ENCODE peak calls at places on chromosomes 11 and 22, in four cellular contexts. M, N, J and P are unnamed samples.
A peak's percentile ranks its signal among the peaks of the same experiment; 100 is the strongest.

GRCh38 chr22:18024276-18024939 is at the start of gene MICAL3:
- DNase-seq in N (peak; percentile 43), M (peak; percentile 68), J (peak; percentile 50), P (peak; percentile 68)

GRCh38 chr11:125207866-125208425 is 43.4 kb downstream of the PKNOX2 start:
- DNase-seq in J (no peak), M (no peak), N (no peak), P (no peak)

GRCh38 chr22:49020314-49020713 is 807.4 kb downstream of the BRD1 start:
- DNase-seq in M (no peak), J (no peak), N (no peak), P (peak; percentile 43)

GRCh38 chr11:112318193-112318592 is 57.5 kb upstream of the PLET1 start:
- DNase-seq in J (no peak), M (no peak), N (no peak), P (no peak)

GRCh38 chr11:68998390-68998911 is 14.6 kb downstream of the MRGPRF start:
- DNase-seq in J (peak; percentile 8), M (peak; percentile 21), N (no peak), P (peak; percentile 44)

GRCh38 chr11:115645631-115646271 is 141.5 kb upstream of the CADM1 start:
- DNase-seq in N (no peak), M (peak; percentile 24), J (no peak), P (peak; percentile 51)

GRCh38 chr22:36155702-36156101 is 4.9 kb downstream of the APOL3 start:
- DNase-seq in J (peak; percentile 68), N (no peak), M (peak; percentile 77), P (peak; percentile 82)

GRCh38 chr22:38455063-38455529 is at the start of gene KCNJ4:
- DNase-seq in N (no peak), M (no peak), J (no peak), P (no peak)

GRCh38 chr22:42172385-42173172 is 42.0 kb upstream of the CYP2D6 start:
- DNase-seq in M (no peak), J (no peak), N (no peak), P (no peak)

GRCh38 chr11:63917685-63918523 is 940 bp upstream of the RCOR2 start:
- DNase-seq in M (peak; percentile 72), N (peak; percentile 32), J (peak; percentile 70), P (peak; percentile 87)

GRCh38 chr11:116715383-116715782 is 57.4 kb downstream of the BUD13 start:
- DNase-seq in N (no peak), M (no peak), J (no peak), P (no peak)

GRCh38 chr11:68349461-68350249 is 37.3 kb downstream of the LRP5 start:
- DNase-seq in M (no peak), J (no peak), N (no peak), P (no peak)

GRCh38 chr22:42930810-42931420 is 73.8 kb upstream of the ARFGAP3 start:
- DNase-seq in M (no peak), J (no peak), N (no peak), P (peak; percentile 82)

GRCh38 chr11:124170801-124171586 is 12.2 kb upstream of the OR10D3 start:
- DNase-seq in M (no peak), J (no peak), N (no peak), P (no peak)

GRCh38 chr22:43900206-43900605 is 8.4 kb upstream of the PNPLA5 start:
- DNase-seq in J (no peak), N (no peak), M (no peak), P (no peak)

GRCh38 chr22:40637181-40638150 is 947 bp upstream of the MRTFA start:
- DNase-seq in J (no peak), M (no peak), N (peak; percentile 29), P (peak; percentile 89)

GRCh38 chr11:32172771-32173170 is 81.9 kb downstream of the RCN1 start:
- DNase-seq in J (no peak), M (no peak), N (no peak), P (peak; percentile 75)

GRCh38 chr11:394034-394857 is at the start of gene PKP3:
- DNase-seq in M (no peak), J (no peak), N (no peak), P (no peak)

GRCh38 chr11:83819936-83820549 is 533.9 kb upstream of the CCDC90B start:
- DNase-seq in M (no peak), N (no peak), J (no peak), P (no peak)

GRCh38 chr11:3161309-3161708 is 3.8 kb downstream of the OSBPL5 start:
- DNase-seq in J (peak; percentile 9), N (no peak), M (peak; percentile 34), P (peak; percentile 72)

GRCh38 chr11:3162410-3163240 is 2.5 kb downstream of the OSBPL5 start:
- DNase-seq in J (no peak), N (no peak), M (no peak), P (peak; percentile 43)

GRCh38 chr11:3160252-3161031 is 4.7 kb downstream of the OSBPL5 start:
- DNase-seq in J (peak; percentile 87), N (no peak), M (peak; percentile 92), P (peak; percentile 94)

GRCh38 chr11:3163241-3163981 is 1.7 kb downstream of the OSBPL5 start:
- DNase-seq in J (peak; percentile 7), N (no peak), M (no peak), P (peak; percentile 55)

GRCh38 chr11:3161720-3162409 is 3.2 kb downstream of the OSBPL5 start:
- DNase-seq in N (no peak), M (no peak), J (peak; percentile 4), P (peak; percentile 40)
- H3K4me3 ChIP-seq in N (no peak overlapping the region), M (no peak overlapping the region), J (no peak overlapping the region), P (no peak overlapping the region)

GRCh38 chr22:46736705-46737104 is 1.3 kb downstream of the CERK start:
- DNase-seq in J (no peak), N (no peak), M (no peak), P (peak; percentile 41)
- H3K27ac ChIP-seq in J (peak overlapping the region; percentile 93), N (peak overlapping the region; percentile 76), M (peak overlapping the region; percentile 96), P (no peak overlapping the region)

DNA sequence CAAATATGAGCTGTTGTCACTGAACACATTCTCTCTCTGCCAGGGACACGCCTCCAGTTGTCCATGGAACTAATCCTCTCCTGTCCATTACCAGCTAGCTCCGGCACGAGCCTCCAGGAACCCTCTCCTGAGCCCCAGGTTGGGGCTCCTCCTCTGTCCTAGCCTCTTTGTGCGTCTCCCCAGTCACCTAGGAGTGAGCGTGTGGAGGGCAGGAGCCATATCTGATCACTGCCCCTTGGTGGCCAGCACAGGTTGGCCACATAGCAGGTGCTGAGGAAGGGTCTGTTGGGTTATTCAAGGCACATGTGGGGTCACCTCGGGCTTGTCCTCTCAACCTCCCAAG is 2.5 kb downstream of the SYVN1 start:
- DNase-seq in J (no peak), M (no peak), N (no peak), P (no peak)
- H3K4me3 ChIP-seq in J (no peak overlapping the region), M (no peak overlapping the region), N (no peak overlapping the region), P (no peak overlapping the region)

GRCh38 chr22:22058649-22059475 is 76.3 kb upstream of the TOP3B start:
- DNase-seq in J (no peak), N (no peak), M (no peak), P (no peak)

GRCh38 chr22:22060200-22061084 is 77.9 kb upstream of the TOP3B start:
- DNase-seq in N (peak; percentile 39), J (peak; percentile 28), M (peak; percentile 53), P (peak; percentile 83)

GRCh38 chr22:22061085-22062077 is 78.8 kb upstream of the TOP3B start:
- DNase-seq in N (no peak), M (peak; percentile 61), J (peak; percentile 18), P (no peak)

GRCh38 chr22:22057617-22058378 is 75.2 kb upstream of the TOP3B start:
- DNase-seq in J (no peak), M (no peak), N (no peak), P (no peak)

GRCh38 chr22:22059476-22060002 is 77.0 kb upstream of the TOP3B start:
- DNase-seq in M (no peak), J (no peak), N (no peak), P (no peak)
- H3K27ac ChIP-seq in M (no peak overlapping the region), J (no peak overlapping the region), N (no peak overlapping the region), P (no peak overlapping the region)

GRCh38 chr22:37427711-37428635 is 694 bp upstream of the ELFN2 start:
- DNase-seq in N (no peak), J (no peak), M (no peak), P (no peak)

GRCh38 chr22:37427128-37427710 is at the start of gene ELFN2:
- DNase-seq in M (no peak), N (no peak), J (no peak), P (no peak)

GRCh38 chr22:37425369-37425768 is 1.9 kb downstream of the ELFN2 start:
- DNase-seq in M (no peak), N (no peak), J (no peak), P (no peak)

GRCh38 chr22:37425800-37426531 is 1.3 kb downstream of the ELFN2 start:
- DNase-seq in J (no peak), N (no peak), M (no peak), P (no peak)

DNA sequence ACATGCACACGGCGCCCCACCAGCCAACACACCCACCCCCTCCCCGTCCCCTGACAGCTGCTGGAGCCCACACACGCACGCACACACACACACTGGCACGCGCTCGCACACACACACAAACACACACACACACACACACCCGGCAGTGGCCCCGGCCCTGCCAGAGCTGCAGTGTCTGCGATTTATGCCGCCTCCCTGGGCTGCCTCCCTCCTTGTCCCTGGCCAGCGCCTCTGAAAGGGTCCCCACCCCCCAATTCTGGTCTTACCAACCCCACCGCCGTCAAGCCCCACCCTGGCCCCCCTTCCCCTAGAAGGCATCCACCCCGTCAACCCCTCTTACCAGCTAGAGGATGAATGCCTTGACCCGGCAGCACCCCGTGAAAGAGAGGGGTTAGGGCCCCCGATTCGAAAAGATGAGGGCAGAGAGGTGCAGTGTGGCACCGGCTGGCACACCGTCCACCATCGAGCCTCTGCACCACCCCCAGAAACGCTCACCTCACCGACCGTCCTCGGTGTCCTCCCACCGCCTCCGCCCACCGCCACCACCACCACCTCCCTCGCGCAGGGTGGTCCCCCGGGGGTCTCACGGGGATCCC is 649 bp downstream of the ELFN2 start:
- DNase-seq in J (no peak), N (no peak), M (no peak), P (no peak)
- H3K4me3 ChIP-seq in J (no peak overlapping the region), N (no peak overlapping the region), M (no peak overlapping the region), P (no peak overlapping the region)

GRCh38 chr11:59511675-59512074 is 336 bp downstream of the OR4D9 start:
- DNase-seq in M (no peak), N (no peak), J (no peak), P (no peak)
- H3K27ac ChIP-seq in M (no peak overlapping the region), N (no peak overlapping the region), J (no peak overlapping the region), P (no peak overlapping the region)